ENCODE peak calls at places on chromosomes 6 and 20, in seven cellular contexts. P, I, J, O, R, A and T are unnamed samples.

GRCh38 chr20:64237316-64237715 is 18.2 kb upstream of the PCMTD2 start:
- DNase-seq in I (no peak), R (no peak), O (no peak), A (no peak), P (no peak), J (no peak), T (no peak)

GRCh38 chr6:17022604-17023003 is 79.2 kb upstream of the STMND1 start:
- DNase-seq in I (no peak), A (peak), J (no peak), O (no peak), R (no peak), P (no peak), T (no peak)

GRCh38 chr6:12654107-12654506 is 62.5 kb upstream of the PHACTR1 start:
- DNase-seq in I (no peak), P (no peak), R (no peak), O (no peak), A (no peak), J (no peak), T (no peak)

GRCh38 chr6:134119481-134119880 is 67.1 kb upstream of the SLC2A12 start:
- DNase-seq in J (no peak), O (no peak), P (no peak), A (no peak), R (no peak), I (no peak), T (no peak)

GRCh38 chr6:138722425-138723371 is 50.9 kb upstream of the CCDC28A start:
- DNase-seq in R (no peak), O (no peak), I (peak), A (no peak), P (no peak), J (peak), T (no peak)

GRCh38 chr6:150144294-150144868 is 1.5 kb downstream of the PPP1R14C start:
- DNase-seq in J (no peak), A (no peak), R (no peak), P (no peak), I (no peak), O (no peak), T (no peak)

GRCh38 chr20:46438156-46438750 is 31.8 kb upstream of the ELMO2 start:
- DNase-seq in A (no peak), J (peak), O (peak), I (peak), R (no peak), P (peak), T (peak)

GRCh38 chr6:2940010-2940850 is 31.1 kb downstream of the SERPINB6 start:
- DNase-seq in R (peak), I (peak), A (peak), P (no peak), O (no peak), J (no peak), T (no peak)

GRCh38 chr6:33143113-33143760 is 49.0 kb downstream of the COL11A2 start:
- DNase-seq in J (no peak), R (no peak), O (peak), I (no peak), P (no peak), A (no peak), T (no peak)

GRCh38 chr6:122289721-122290501 is 109.5 kb upstream of the HSF2 start:
- DNase-seq in A (no peak), J (peak), I (peak), O (no peak), P (peak), R (no peak), T (no peak)

GRCh38 chr6:32852844-32853540 is 512 bp downstream of the TAP1 start:
- DNase-seq in J (no peak), I (no peak), P (peak), A (no peak), O (no peak), R (peak), T (peak)

GRCh38 chr20:45128066-45128465 is 3.8 kb upstream of the WFDC12 start:
- DNase-seq in A (no peak), R (no peak), P (no peak), O (no peak), J (no peak), I (no peak), T (no peak)

GRCh38 chr6:117552618-117553017 is 49.7 kb downstream of the GOPC start:
- DNase-seq in O (no peak), I (no peak), P (no peak), A (no peak), R (no peak), J (no peak), T (no peak)

GRCh38 chr6:56827908-56828649 is 126.8 kb upstream of the BEND6 start:
- DNase-seq in R (no peak), I (no peak), P (no peak), A (no peak), J (no peak), O (no peak), T (no peak)

GRCh38 chr20:37095108-37095608 is 639 bp downstream of the RBL1 start:
- DNase-seq in O (peak), R (no peak), I (peak), A (no peak), P (peak), J (no peak), T (no peak)

GRCh38 chr6:12545141-12545540 is 171.4 kb upstream of the PHACTR1 start:
- DNase-seq in R (no peak), A (no peak), O (no peak), I (no peak), P (no peak), J (no peak), T (no peak)

GRCh38 chr6:25404693-25405169 is 125.6 kb downstream of the CARMIL1 start:
- DNase-seq in I (no peak), J (no peak), P (no peak), A (peak), O (no peak), R (no peak), T (no peak)

GRCh38 chr6:119483936-119484335 is 134.4 kb upstream of the MAN1A1 start:
- DNase-seq in I (no peak), A (no peak), R (no peak), J (no peak), O (no peak), P (no peak), T (no peak)

GRCh38 chr6:88008821-88009220 is 38.8 kb upstream of the SPACA1 start:
- DNase-seq in A (no peak), P (no peak), O (no peak), R (no peak), I (no peak), J (no peak), T (no peak)

GRCh38 chr20:41309817-41310216 is 7.7 kb downstream of the ZHX3 start:
- DNase-seq in R (no peak), P (no peak), I (no peak), J (no peak), A (no peak), O (no peak), T (no peak)

GRCh38 chr6:43115365-43115764 is 39.3 kb downstream of the PTK7 start:
- DNase-seq in J (no peak), O (peak), P (no peak), R (no peak), A (no peak), I (no peak), T (no peak)

GRCh38 chr20:3165473-3166337 is 6.0 kb upstream of the FASTKD5 start:
- DNase-seq in J (no peak), R (no peak), I (no peak), P (no peak), A (no peak), O (no peak), T (no peak)

GRCh38 chr20:45362804-45363610 is at the start of gene SYS1:
- DNase-seq in J (peak), R (peak), A (peak), P (peak), O (peak), I (peak), T (peak)

GRCh38 chr20:11296951-11297350 is 620.7 kb upstream of the BTBD3 start:
- DNase-seq in I (no peak), P (no peak), A (no peak), R (no peak), J (no peak), O (no peak), T (no peak)

GRCh38 chr6:63804381-63804956 is 168.9 kb downstream of the PHF3 start:
- DNase-seq in I (no peak), R (no peak), O (no peak), J (no peak), P (peak), A (no peak), T (no peak)

GRCh38 chr6:157539900-157540752 is 159.1 kb downstream of the ZDHHC14 start:
- DNase-seq in A (no peak), R (no peak), I (peak), J (no peak), O (no peak), P (no peak), T (no peak)
- TF ChIP-seq JUND in A (no peak), R (no peak), I (no peak), J (no peak), O (no peak), P (no peak), T (no peak)

GRCh38 chr20:61121661-61122060 is 130.4 kb upstream of the CDH4 start:
- DNase-seq in J (no peak), I (no peak), R (no peak), P (no peak), A (no peak), O (no peak), T (no peak)

GRCh38 chr20:61117725-61118124 is 134.3 kb upstream of the CDH4 start:
- DNase-seq in P (no peak), O (no peak), J (no peak), A (no peak), I (no peak), R (no peak), T (no peak)

GRCh38 chr20:61118429-61119224 is 133.4 kb upstream of the CDH4 start:
- DNase-seq in I (no peak), P (no peak), O (no peak), R (no peak), A (no peak), J (no peak), T (no peak)

GRCh38 chr20:61120595-61121515 is 131.2 kb upstream of the CDH4 start:
- DNase-seq in O (no peak), J (no peak), P (no peak), A (no peak), I (peak), R (peak), T (peak)

GRCh38 chr20:61119263-61119662 is 132.8 kb upstream of the CDH4 start:
- DNase-seq in R (no peak), P (no peak), O (no peak), I (no peak), J (no peak), A (no peak), T (no peak)
- TF ChIP-seq JUND in R (no peak), P (no peak), O (no peak), I (no peak), J (no peak), A (no peak), T (no peak)

GRCh38 chr6:15978426-15978825 is 150.5 kb upstream of the MYLIP start:
- DNase-seq in J (no peak), O (no peak), P (peak), R (no peak), A (no peak), I (no peak), T (no peak)

GRCh38 chr6:15974817-15975216 is 154.1 kb upstream of the MYLIP start:
- DNase-seq in A (no peak), I (no peak), P (no peak), R (no peak), O (no peak), J (no peak), T (no peak)

GRCh38 chr6:15980801-15981200 is 148.1 kb upstream of the MYLIP start:
- DNase-seq in P (no peak), O (no peak), J (no peak), R (no peak), I (no peak), A (no peak), T (no peak)

GRCh38 chr6:15981956-15982355 is 146.9 kb upstream of the MYLIP start:
- DNase-seq in I (no peak), P (no peak), A (no peak), R (no peak), O (no peak), J (no peak), T (no peak)

GRCh38 chr6:15977050-15977449 is 151.8 kb upstream of the MYLIP start:
- DNase-seq in P (no peak), J (no peak), I (peak), O (peak), R (no peak), A (no peak), T (no peak)
- TF ChIP-seq JUND in P (no peak), J (no peak), I (no peak), O (peak), R (no peak), A (no peak), T (no peak)

GRCh38 chr20:33645072-33645358 is 17.1 kb upstream of the C20orf144 start:
- DNase-seq in P (peak), I (no peak), O (no peak), J (no peak), A (no peak), R (no peak), T (no peak)
- TF ChIP-seq JUND in P (no peak), I (no peak), O (no peak), J (no peak), A (no peak), R (no peak), T (no peak)